ENCODE peak calls at places on chromosomes 5 and 9, in ten cellular contexts. L is lower lobe of right lung; W is foreskin fibroblast; Z is CD4-positive, alpha-beta T cell; E is neural crest cell; G is endothelial cell; B is breast epithelium; F is tibial artery; X is prostate gland; C is astrocyte. D is an unnamed sample.

GRCh38 chr5:2742921-2743679 is 8.4 kb downstream of the IRX2 start:
- DNase-seq in L (no peak), W (no peak), Z (no peak), E (peak), G (no peak), B (no peak), F (no peak), X (peak), C (no peak), D (no peak)

GRCh38 chr5:144189800-144190429 is 19.2 kb downstream of the KCTD16 start:
- DNase-seq in L (peak), W (peak), Z (peak), E (no peak), G (no peak), B (no peak), F (no peak), X (no peak), C (peak), D (no peak)

GRCh38 chr5:106530150-106530549 is 1140.6 kb downstream of the EFNA5 start:
- DNase-seq in L (no peak), W (peak), Z (no peak), E (no peak), G (no peak), B (no peak), F (no peak), X (no peak), C (no peak), D (no peak)

GRCh38 chr9:133778336-133778995 is 40.3 kb upstream of the SARDH start:
- DNase-seq in L (peak), W (no peak), Z (no peak), E (no peak), G (no peak), B (no peak), F (no peak), X (no peak), C (no peak), D (no peak)

GRCh38 chr9:136551401-136552116 is 5.7 kb upstream of the NOTCH1 start:
- DNase-seq in L (no peak), W (peak), Z (no peak), E (no peak), G (no peak), B (peak), F (peak), X (peak), C (peak), D (no peak)

GRCh38 chr9:136726631-136727191 is 14.3 kb downstream of the DIPK1B start:
- DNase-seq in L (no peak), W (peak), Z (no peak), E (no peak), G (no peak), B (no peak), F (no peak), X (no peak), C (no peak), D (no peak)

GRCh38 chr5:16742938-16743337 is 126.1 kb upstream of the RETREG1 start:
- DNase-seq in L (no peak), W (no peak), Z (no peak), E (no peak), G (no peak), B (no peak), F (no peak), X (no peak), C (peak), D (no peak)

GRCh38 chr5:79750611-79751510 is 61.2 kb downstream of the CMYA5 start:
- DNase-seq in L (no peak), W (no peak), Z (no peak), E (no peak), G (no peak), B (no peak), F (no peak), X (no peak), C (no peak), D (no peak)

GRCh38 chr5:151067632-151068031 is 13.2 kb downstream of the TNIP1 start:
- DNase-seq in L (no peak), W (no peak), Z (no peak), E (no peak), G (no peak), B (no peak), F (no peak), X (no peak), C (no peak), D (no peak)

GRCh38 chr5:171425596-171426244 is 6.3 kb downstream of the FGF18 start:
- DNase-seq in L (no peak), W (no peak), Z (no peak), E (no peak), G (no peak), B (no peak), F (no peak), X (no peak), C (no peak), D (no peak)

GRCh38 chr5:94901071-94901979 is 282.9 kb downstream of the SLF1 start:
- DNase-seq in L (no peak), W (peak), Z (no peak), E (no peak), G (no peak), B (no peak), F (peak), X (no peak), C (peak), D (no peak)

GRCh38 chr5:85533324-85533723 is 1084.4 kb upstream of the COX7C start:
- DNase-seq in L (no peak), W (no peak), Z (no peak), E (no peak), G (no peak), B (no peak), F (no peak), X (no peak), C (no peak), D (no peak)

GRCh38 chr5:151659001-151659754 is 27.5 kb downstream of the SPARC start:
- DNase-seq in L (peak), W (peak), Z (peak), E (peak), G (peak), B (peak), F (peak), X (peak), C (peak), D (peak)

GRCh38 chr5:133867341-133867740 is 101.1 kb downstream of the C5orf15 start:
- DNase-seq in L (no peak), W (no peak), Z (no peak), E (no peak), G (no peak), B (no peak), F (no peak), X (no peak), C (no peak), D (peak)

GRCh38 chr5:122586351-122586750 is 188.5 kb upstream of the SNX2 start:
- DNase-seq in L (no peak), W (peak), Z (no peak), E (no peak), G (no peak), B (no peak), F (no peak), X (no peak), C (peak), D (no peak)

GRCh38 chr9:86549920-86550319 is 195.7 kb upstream of the TUT7 start:
- DNase-seq in L (no peak), W (peak), Z (no peak), E (no peak), G (no peak), B (no peak), F (no peak), X (no peak), C (no peak), D (no peak)

GRCh38 chr9:86974421-86974820 is 27.1 kb upstream of the GAS1 start:
- DNase-seq in L (no peak), W (no peak), Z (no peak), E (no peak), G (no peak), B (no peak), F (no peak), X (no peak), C (no peak), D (no peak)

GRCh38 chr9:21506910-21507795 is 25.0 kb upstream of the IFNE start:
- DNase-seq in L (no peak), W (peak), Z (no peak), E (no peak), G (no peak), B (no peak), F (no peak), X (no peak), C (peak), D (no peak)

GRCh38 chr9:108478431-108478837 is 377.4 kb downstream of the ACTL7B start:
- DNase-seq in L (no peak), W (peak), Z (no peak), E (no peak), G (no peak), B (no peak), F (peak), X (no peak), C (peak), D (no peak)

GRCh38 chr9:125126019-125126746 is 17.1 kb downstream of the SCAI start:
- DNase-seq in L (peak), W (peak), Z (peak), E (no peak), G (no peak), B (peak), F (peak), X (peak), C (peak), D (no peak)

GRCh38 chr9:8188720-8189407 is 389.3 kb upstream of the DMAC1 start:
- DNase-seq in L (no peak), W (peak), Z (no peak), E (no peak), G (no peak), B (no peak), F (no peak), X (no peak), C (no peak), D (no peak)

GRCh38 chr5:81252904-81253303 is 19.8 kb downstream of the CKMT2 start:
- DNase-seq in L (no peak), W (no peak), Z (no peak), E (no peak), G (no peak), B (no peak), F (no peak), X (no peak), C (no peak), D (no peak)

GRCh38 chr9:19160085-19160484 is 32.8 kb upstream of the PLIN2 start:
- DNase-seq in L (no peak), W (no peak), Z (no peak), E (no peak), G (no peak), B (no peak), F (no peak), X (no peak), C (no peak), D (no peak)

GRCh38 chr9:76403352-76403751 is 9.1 kb upstream of the RFK start:
- DNase-seq in L (no peak), W (peak), Z (no peak), E (no peak), G (no peak), B (no peak), F (no peak), X (no peak), C (peak), D (no peak)

GRCh38 chr5:180618830-180619562 is 27.7 kb upstream of the SCGB3A1 start:
- DNase-seq in L (no peak), W (peak), Z (no peak), E (peak), G (peak), B (no peak), F (no peak), X (no peak), C (peak), D (peak)

GRCh38 chr9:38271666-38272241 is 120.7 kb upstream of the ALDH1B1 start:
- DNase-seq in L (no peak), W (no peak), Z (no peak), E (no peak), G (no peak), B (no peak), F (no peak), X (no peak), C (no peak), D (no peak)

GRCh38 chr5:76811214-76811613 is 7.6 kb upstream of the F2RL1 start:
- DNase-seq in L (no peak), W (peak), Z (no peak), E (no peak), G (no peak), B (no peak), F (no peak), X (no peak), C (peak), D (no peak)

GRCh38 chr5:65830856-65831255 is 95.5 kb upstream of the ERBIN start:
- DNase-seq in L (no peak), W (peak), Z (no peak), E (peak), G (no peak), B (no peak), F (no peak), X (no peak), C (peak), D (no peak)
- TF ChIP-seq CTCF in L (no peak), W (no peak), Z (no peak), E (no peak), G (no peak), B (no peak), F (no peak), X (no peak), C (no peak), D (no peak)

DNA sequence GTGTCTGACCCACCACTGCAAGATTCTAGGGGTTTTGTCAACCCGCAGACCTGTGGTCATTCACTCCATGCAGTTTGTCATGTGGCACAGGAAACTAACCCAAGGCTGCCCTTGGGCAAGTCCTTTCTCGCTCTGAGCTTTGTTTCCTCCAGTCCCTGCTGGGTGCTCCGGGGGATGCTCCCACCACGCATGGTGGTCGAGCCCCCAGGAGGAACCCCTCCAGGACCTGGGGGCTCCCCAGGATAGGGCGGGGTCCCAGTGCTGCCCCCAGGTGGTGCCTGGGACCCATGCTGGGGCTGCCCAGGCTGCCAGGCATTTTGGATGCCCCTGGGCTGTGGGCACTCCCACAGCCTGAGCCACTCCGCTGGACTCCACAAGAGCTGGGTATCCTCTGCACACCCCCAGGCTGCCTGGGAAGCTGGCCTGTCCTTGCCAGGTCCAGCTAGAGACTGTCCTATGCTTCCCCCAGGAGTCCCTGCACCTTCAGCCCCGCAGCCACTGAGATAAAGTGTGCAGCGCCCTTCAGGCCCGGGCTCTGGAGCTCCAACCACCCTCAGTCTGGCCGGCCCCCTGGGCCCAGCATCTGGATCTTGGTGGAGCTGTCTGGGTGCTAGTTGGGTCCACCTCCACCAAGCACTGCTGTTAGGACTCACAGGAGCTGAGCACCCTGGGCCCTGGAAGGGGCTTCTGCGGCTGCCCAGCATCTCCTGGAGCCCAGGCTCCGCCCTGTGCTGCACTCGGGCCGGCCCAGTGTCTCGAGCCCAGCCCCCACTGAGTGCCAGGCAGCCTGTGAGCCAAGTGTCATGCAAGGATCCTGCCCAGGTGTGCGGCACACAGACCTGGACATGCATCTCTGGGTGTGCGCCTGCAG is 104.3 kb downstream of the PHF2 start:
- DNase-seq in L (no peak), W (no peak), Z (no peak), E (peak), G (peak), B (no peak), F (peak), X (peak), C (no peak), D (no peak)
- TF ChIP-seq CTCF in L (no peak), W (no peak), Z (no peak), E (no peak), G (peak), B (no peak), F (no peak), X (no peak), C (no peak), D (no peak)

GRCh38 chr5:132220476-132220875 is 7.2 kb downstream of the P4HA2 start:
- DNase-seq in L (no peak), W (no peak), Z (no peak), E (no peak), G (no peak), B (no peak), F (no peak), X (no peak), C (peak), D (no peak)

GRCh38 chr5:132222649-132223038 is 5.0 kb downstream of the P4HA2 start:
- DNase-seq in L (no peak), W (no peak), Z (no peak), E (no peak), G (no peak), B (no peak), F (no peak), X (no peak), C (no peak), D (no peak)

GRCh38 chr5:132219981-132220380 is 7.7 kb downstream of the P4HA2 start:
- DNase-seq in L (no peak), W (no peak), Z (no peak), E (no peak), G (no peak), B (no peak), F (no peak), X (no peak), C (no peak), D (no peak)

GRCh38 chr5:132223861-132224260 is 3.8 kb downstream of the P4HA2 start:
- DNase-seq in L (no peak), W (no peak), Z (no peak), E (no peak), G (no peak), B (no peak), F (no peak), X (no peak), C (no peak), D (no peak)

DNA sequence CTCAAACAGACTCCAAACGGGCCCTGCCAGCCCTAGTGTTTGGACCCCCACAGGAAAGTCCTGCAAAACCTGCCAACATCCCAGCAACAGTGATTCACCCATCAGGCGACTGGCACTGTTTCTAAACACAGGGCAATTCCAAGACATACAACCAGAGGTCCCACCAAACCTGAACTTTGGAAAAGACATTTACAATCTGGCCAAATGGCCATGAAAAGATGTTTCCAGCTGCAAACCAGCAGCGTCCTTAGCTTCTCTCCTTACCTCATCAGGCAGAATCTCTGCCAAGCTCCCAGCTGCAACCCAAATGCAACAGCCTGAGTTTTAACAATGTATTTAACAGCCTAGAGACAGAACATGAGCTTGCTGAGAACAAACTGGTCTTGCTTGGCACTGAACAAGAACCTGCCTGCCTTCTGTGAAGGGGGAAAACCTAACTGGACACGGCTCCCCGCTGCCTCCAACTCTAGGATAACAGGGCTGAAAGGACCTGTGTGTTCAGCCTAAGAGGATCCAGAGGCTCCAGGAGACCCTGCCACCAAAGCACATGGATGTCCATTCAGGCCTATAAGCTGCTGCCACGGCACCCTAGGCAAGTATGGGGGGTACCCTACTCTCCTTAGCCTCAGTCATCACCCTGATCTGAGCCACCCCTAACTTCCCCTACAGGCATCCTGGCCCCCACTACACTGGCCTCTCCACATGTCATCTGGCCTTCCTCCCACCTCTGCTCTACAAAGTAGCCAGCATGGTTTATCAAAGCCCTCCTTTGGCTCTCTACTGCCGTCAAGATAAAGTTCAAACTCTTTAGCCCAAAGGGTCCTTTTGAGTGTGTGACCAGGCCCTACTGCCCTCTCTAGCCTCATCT is 5.6 kb downstream of the P4HA2 start:
- DNase-seq in L (no peak), W (peak), Z (no peak), E (no peak), G (no peak), B (no peak), F (peak), X (peak), C (peak), D (no peak)
- TF ChIP-seq CTCF in L (no peak), W (peak), Z (no peak), E (no peak), G (no peak), B (no peak), F (peak), X (peak), C (no peak), D (no peak)

GRCh38 chr9:121454972-121455371 is 44.7 kb downstream of the GGTA1 start:
- DNase-seq in L (no peak), W (no peak), Z (no peak), E (no peak), G (no peak), B (no peak), F (no peak), X (no peak), C (no peak), D (no peak)
- TF ChIP-seq CTCF in L (no peak), W (no peak), Z (no peak), E (no peak), G (no peak), B (no peak), F (no peak), X (no peak), C (no peak), D (no peak)

DNA sequence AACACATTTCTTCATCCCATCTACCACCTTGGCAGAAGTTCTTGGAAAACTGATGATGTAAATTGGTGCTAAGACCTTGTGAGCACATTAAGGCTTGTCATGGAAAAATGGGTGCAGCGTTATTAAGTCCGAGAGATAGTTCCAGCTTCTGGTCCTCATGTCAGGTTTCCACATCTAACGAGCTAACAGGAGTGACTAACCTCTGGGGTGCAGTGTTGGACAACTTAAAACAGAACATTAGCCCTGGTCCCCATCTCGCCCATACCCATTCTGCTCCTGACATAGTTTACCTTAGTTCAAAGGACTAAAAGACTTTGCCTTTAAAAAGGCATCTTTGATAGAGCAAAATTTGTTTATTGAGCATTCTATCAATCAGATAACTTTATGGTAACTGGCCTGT is 128.0 kb downstream of the SLC1A3 start:
- DNase-seq in L (no peak), W (peak), Z (no peak), E (no peak), G (no peak), B (no peak), F (no peak), X (peak), C (peak), D (no peak)
- TF ChIP-seq CTCF in L (no peak), W (no peak), Z (no peak), E (no peak), G (no peak), B (no peak), F (no peak), X (no peak), C (peak), D (peak)

GRCh38 chr9:129174724-129175514 is 3.1 kb downstream of the IER5L start:
- DNase-seq in L (peak), W (peak), Z (peak), E (peak), G (peak), B (peak), F (peak), X (peak), C (peak), D (peak)
- TF ChIP-seq CTCF in L (no peak), W (peak), Z (no peak), E (peak), G (no peak), B (peak), F (no peak), X (no peak), C (no peak), D (peak)

GRCh38 chr9:4225291-4226119 is 74.4 kb downstream of the GLIS3 start:
- DNase-seq in L (no peak), W (peak), Z (no peak), E (no peak), G (no peak), B (no peak), F (no peak), X (no peak), C (peak), D (no peak)

GRCh38 chr9:4228142-4228541 is 71.7 kb downstream of the GLIS3 start:
- DNase-seq in L (no peak), W (no peak), Z (no peak), E (no peak), G (no peak), B (no peak), F (no peak), X (no peak), C (no peak), D (no peak)

GRCh38 chr9:4228606-4229005 is 71.3 kb downstream of the GLIS3 start:
- DNase-seq in L (no peak), W (peak), Z (no peak), E (no peak), G (no peak), B (no peak), F (no peak), X (no peak), C (no peak), D (no peak)

GRCh38 chr9:4226331-4227250 is 73.3 kb downstream of the GLIS3 start:
- DNase-seq in L (no peak), W (no peak), Z (no peak), E (no peak), G (no peak), B (no peak), F (no peak), X (no peak), C (no peak), D (no peak)

GRCh38 chr9:4229252-4229651 is 70.6 kb downstream of the GLIS3 start:
- DNase-seq in L (no peak), W (no peak), Z (no peak), E (no peak), G (no peak), B (no peak), F (no peak), X (no peak), C (no peak), D (no peak)
- TF ChIP-seq CTCF in L (no peak), W (no peak), Z (no peak), E (no peak), G (no peak), B (no peak), F (no peak), X (no peak), C (no peak), D (no peak)